ENCODE peak calls at places on chromosome 3, in seven cellular contexts. I is stimulated activated CD4-positive, alpha-beta T cell treated with anti-CD3 and anti-CD28 coated beads, Interleukin-2, amount 100 ng/mL, for 24 hours; V is Peyer's patch; N is left colon; U is M059J; Z is A172; C is stimulated activated CD8-positive, alpha-beta memory T cell treated with anti-CD3 and anti-CD28 coated beads, Interleukin-4, amount 100 ng/mL, for 1 hour. W is an unnamed sample.

GRCh38 chr3:42752961-42753360 is 20.1 kb downstream of the CCDC13 start:
- DNase-seq in I (no peak), V (no peak), N (no peak), U (no peak), Z (no peak), C (no peak), W (no peak)

GRCh38 chr3:57029924-57030323 is 30.5 kb upstream of the SPATA12 start:
- DNase-seq in I (no peak), V (no peak), N (peak; percentile 23), U (no peak), Z (no peak), C (no peak), W (no peak)

GRCh38 chr3:62095080-62095479 is 278.3 kb downstream of the FEZF2 start:
- DNase-seq in I (no peak), V (no peak), N (no peak), U (no peak), Z (no peak), C (no peak), W (no peak)

GRCh38 chr3:186772886-186773417 is 10.4 kb upstream of the EIF4A2 start:
- DNase-seq in I (peak; percentile 74), V (peak; percentile 93), N (peak; percentile 79), U (peak; percentile 53), Z (no peak), C (peak; percentile 26), W (peak; percentile 74)

GRCh38 chr3:141561426-141562034 is 74.7 kb downstream of the RASA2 start:
- DNase-seq in I (no peak), V (no peak), N (no peak), U (peak; percentile 70), Z (peak; percentile 50), C (no peak), W (no peak)

GRCh38 chr3:114274929-114275328 is 18.9 kb upstream of the TIGIT start:
- DNase-seq in I (no peak), V (no peak), N (no peak), U (peak; percentile 38), Z (peak; percentile 22), C (no peak), W (no peak)

GRCh38 chr3:69142090-69142489 is 19.7 kb upstream of the LMOD3 start:
- DNase-seq in I (no peak), V (no peak), N (no peak), U (no peak), Z (no peak), C (no peak), W (no peak)

GRCh38 chr3:62128028-62128427 is 245.3 kb downstream of the FEZF2 start:
- DNase-seq in I (no peak), V (no peak), N (no peak), U (no peak), Z (no peak), C (no peak), W (no peak)

GRCh38 chr3:128970741-128971048 is 23.2 kb downstream of the CFAP92 start:
- DNase-seq in I (no peak), V (no peak), N (no peak), U (peak; percentile 33), Z (no peak), C (no peak), W (no peak)

GRCh38 chr3:59257506-59257905 is 207.7 kb upstream of the CFAP20DC start:
- DNase-seq in I (no peak), V (no peak), N (no peak), U (no peak), Z (no peak), C (no peak), W (no peak)

GRCh38 chr3:177973241-177973840 is 562.9 kb upstream of the KCNMB2 start:
- DNase-seq in I (no peak), V (no peak), N (no peak), U (peak; percentile 48), Z (no peak), C (no peak), W (no peak)

GRCh38 chr3:31170932-31171670 is 276.6 kb upstream of the GADL1 start:
- DNase-seq in I (no peak), V (no peak), N (no peak), U (peak; percentile 90), Z (peak; percentile 96), C (no peak), W (no peak)

GRCh38 chr3:195908439-195909293 is at the start of gene TNK2:
- DNase-seq in I (peak; percentile 55), V (peak; percentile 70), N (peak; percentile 58), U (peak; percentile 57), Z (no peak), C (no peak), W (no peak)

GRCh38 chr3:164806188-164806587 is 272.1 kb downstream of the SI start:
- DNase-seq in I (no peak), V (no peak), N (no peak), U (peak; percentile 3), Z (no peak), C (no peak), W (no peak)

GRCh38 chr3:13198480-13198879 is 125.3 kb upstream of the IQSEC1 start:
- DNase-seq in I (no peak), V (no peak), N (no peak), U (no peak), Z (no peak), C (no peak), W (no peak)

GRCh38 chr3:89059201-89059600 is 48.2 kb upstream of the EPHA3 start:
- DNase-seq in I (no peak), V (no peak), N (no peak), U (peak; percentile 45), Z (no peak), C (no peak), W (no peak)

GRCh38 chr3:52068055-52068704 is 11.8 kb upstream of the DUSP7 start:
- DNase-seq in I (no peak), V (no peak), N (no peak), U (no peak), Z (no peak), C (no peak), W (no peak)

GRCh38 chr3:66469220-66469640 is 31.6 kb downstream of the LRIG1 start:
- DNase-seq in I (no peak), V (no peak), N (no peak), U (no peak), Z (no peak), C (no peak), W (no peak)

GRCh38 chr3:146334151-146334550 is 83.2 kb upstream of the PLSCR4 start:
- DNase-seq in I (no peak), V (no peak), N (peak; percentile 17), U (peak; percentile 54), Z (no peak), C (no peak), W (no peak)

GRCh38 chr3:56879453-56880224 is 77.9 kb upstream of the ARHGEF3 start:
- DNase-seq in I (no peak), V (no peak), N (no peak), U (peak; percentile 45), Z (no peak), C (no peak), W (no peak)

GRCh38 chr3:184230603-184231528 is 1.5 kb downstream of the VWA5B2 start:
- DNase-seq in I (no peak), V (no peak), N (peak; percentile 54), U (no peak), Z (no peak), C (no peak), W (no peak)

GRCh38 chr3:185280572-185281365 is 26.9 kb upstream of the EHHADH start:
- DNase-seq in I (no peak), V (no peak), N (no peak), U (peak; percentile 74), Z (peak; percentile 80), C (no peak), W (no peak)